ENCODE peak calls at places on chromosome 13, in six cellular contexts. One of them, this sample, is unnamed.

GRCh38 chr13:55516610-55517009 is 1624.1 kb upstream of the PRR20A start:
- ATAC-seq in upper lobe of left lung: no peak
- ATAC-seq in K562: no peak
- ATAC-seq in A549: no peak
- ATAC-seq in HepG2: no peak
- ATAC-seq in GM12878: no peak
- ATAC-seq in this sample: no peak

GRCh38 chr13:60226507-60226906 is 62.8 kb upstream of the DIAPH3 start:
- ATAC-seq in upper lobe of left lung: no peak
- ATAC-seq in HepG2: peak; percentile 92
- ATAC-seq in A549: peak; percentile 79
- ATAC-seq in GM12878: peak; percentile 59
- ATAC-seq in K562: peak; percentile 92
- ATAC-seq in this sample: no peak

GRCh38 chr13:100484708-100485107 is 103.9 kb downstream of the GGACT start:
- ATAC-seq in K562: peak; percentile 38
- ATAC-seq in upper lobe of left lung: no peak
- ATAC-seq in HepG2: no peak
- ATAC-seq in GM12878: no peak
- ATAC-seq in A549: no peak
- ATAC-seq in this sample: no peak

GRCh38 chr13:40194204-40194806 is 472.1 kb downstream of the FOXO1 start:
- ATAC-seq in GM12878: no peak
- ATAC-seq in K562: no peak
- ATAC-seq in HepG2: no peak
- ATAC-seq in A549: no peak
- ATAC-seq in upper lobe of left lung: no peak
- ATAC-seq in this sample: peak; percentile 26

GRCh38 chr13:100088282-100088647 is 628 bp upstream of the PCCA start:
- ATAC-seq in K562: peak; percentile 2
- ATAC-seq in A549: peak; percentile 37
- ATAC-seq in HepG2: peak; percentile 23
- ATAC-seq in upper lobe of left lung: no peak
- ATAC-seq in GM12878: peak; percentile 0
- ATAC-seq in this sample: no peak

GRCh38 chr13:111548301-111548700 is 227.9 kb downstream of the TEX29 start:
- ATAC-seq in A549: no peak
- ATAC-seq in HepG2: no peak
- ATAC-seq in GM12878: no peak
- ATAC-seq in upper lobe of left lung: no peak
- ATAC-seq in K562: no peak
- ATAC-seq in this sample: no peak

GRCh38 chr13:80126382-80127068 is 214.4 kb downstream of the SPRY2 start:
- ATAC-seq in upper lobe of left lung: no peak
- ATAC-seq in HepG2: no peak
- ATAC-seq in A549: no peak
- ATAC-seq in GM12878: peak; percentile 56
- ATAC-seq in K562: no peak
- ATAC-seq in this sample: no peak

GRCh38 chr13:95235199-95235726 is 66.0 kb downstream of the ABCC4 start:
- ATAC-seq in HepG2: no peak
- ATAC-seq in K562: no peak
- ATAC-seq in A549: no peak
- ATAC-seq in GM12878: peak; percentile 6
- ATAC-seq in upper lobe of left lung: peak; percentile 63
- ATAC-seq in this sample: no peak

GRCh38 chr13:31756346-31756745 is 17.0 kb downstream of the RXFP2 start:
- ATAC-seq in HepG2: no peak
- ATAC-seq in A549: no peak
- ATAC-seq in upper lobe of left lung: no peak
- ATAC-seq in GM12878: no peak
- ATAC-seq in K562: no peak
- ATAC-seq in this sample: no peak

GRCh38 chr13:110635405-110636002 is 20.2 kb downstream of the NAXD start:
- ATAC-seq in GM12878: no peak
- ATAC-seq in upper lobe of left lung: no peak
- ATAC-seq in K562: no peak
- ATAC-seq in HepG2: peak; percentile 9
- ATAC-seq in A549: no peak
- ATAC-seq in this sample: no peak

GRCh38 chr13:102812616-102813287 is 13.8 kb downstream of the BIVM start:
- ATAC-seq in upper lobe of left lung: no peak
- ATAC-seq in HepG2: no peak
- ATAC-seq in GM12878: peak; percentile 79
- ATAC-seq in K562: peak; percentile 79
- ATAC-seq in A549: no peak
- ATAC-seq in this sample: no peak

GRCh38 chr13:69618838-69619237 is 488.8 kb upstream of the ATXN8OS start:
- ATAC-seq in upper lobe of left lung: no peak
- ATAC-seq in HepG2: no peak
- ATAC-seq in A549: no peak
- ATAC-seq in GM12878: no peak
- ATAC-seq in K562: no peak
- ATAC-seq in this sample: no peak

GRCh38 chr13:26707122-26708006 is 53.2 kb downstream of the GPR12 start:
- ATAC-seq in A549: peak; percentile 91
- ATAC-seq in K562: peak; percentile 76
- ATAC-seq in HepG2: peak; percentile 93
- ATAC-seq in upper lobe of left lung: peak; percentile 64
- ATAC-seq in GM12878: peak; percentile 76
- ATAC-seq in this sample: no peak

GRCh38 chr13:24148414-24149305 is 11.9 kb upstream of the SPATA13 start:
- ATAC-seq in upper lobe of left lung: peak; percentile 92
- ATAC-seq in HepG2: peak; percentile 85
- ATAC-seq in GM12878: no peak
- ATAC-seq in A549: peak; percentile 99
- ATAC-seq in K562: no peak
- ATAC-seq in this sample: peak; percentile 75

GRCh38 chr13:24678151-24678550 is 2.1 kb upstream of the ATP12A start:
- ATAC-seq in upper lobe of left lung: no peak
- ATAC-seq in K562: no peak
- ATAC-seq in HepG2: no peak
- ATAC-seq in GM12878: no peak
- ATAC-seq in A549: no peak
- ATAC-seq in this sample: no peak

GRCh38 chr13:75445717-75446529 is 36.0 kb downstream of the TBC1D4 start:
- ATAC-seq in A549: no peak
- ATAC-seq in K562: no peak
- ATAC-seq in HepG2: no peak
- ATAC-seq in upper lobe of left lung: no peak
- ATAC-seq in GM12878: no peak
- ATAC-seq in this sample: peak; percentile 43

GRCh38 chr13:90281709-90282108 is 1065.8 kb upstream of the MIR17HG start:
- ATAC-seq in upper lobe of left lung: no peak
- ATAC-seq in HepG2: no peak
- ATAC-seq in GM12878: no peak
- ATAC-seq in A549: no peak
- ATAC-seq in K562: no peak
- ATAC-seq in this sample: no peak

GRCh38 chr13:48637601-48638000 is 16.1 kb upstream of the CYSLTR2 start:
- ATAC-seq in upper lobe of left lung: no peak
- ATAC-seq in A549: no peak
- ATAC-seq in GM12878: no peak
- ATAC-seq in K562: no peak
- ATAC-seq in HepG2: no peak
- ATAC-seq in this sample: no peak

GRCh38 chr13:45373116-45373606 is 32.2 kb upstream of the TPT1 start:
- ATAC-seq in GM12878: no peak
- ATAC-seq in A549: no peak
- ATAC-seq in K562: peak; percentile 73
- ATAC-seq in upper lobe of left lung: no peak
- ATAC-seq in HepG2: no peak
- ATAC-seq in this sample: no peak

GRCh38 chr13:112744306-112745021 is 54.6 kb downstream of the ATP11A start:
- ATAC-seq in A549: no peak
- ATAC-seq in K562: no peak
- ATAC-seq in upper lobe of left lung: peak; percentile 56
- ATAC-seq in HepG2: no peak
- ATAC-seq in GM12878: no peak
- ATAC-seq in this sample: peak; percentile 30

GRCh38 chr13:28049215-28049614 is 51.2 kb downstream of the FLT3 start:
- ATAC-seq in HepG2: no peak
- ATAC-seq in K562: no peak
- ATAC-seq in upper lobe of left lung: no peak
- ATAC-seq in GM12878: peak; percentile 67
- ATAC-seq in A549: no peak
- ATAC-seq in this sample: no peak

GRCh38 chr13:65032825-65033224 is 2197.3 kb downstream of the PCDH9 start:
- ATAC-seq in upper lobe of left lung: peak; percentile 55
- ATAC-seq in K562: no peak
- ATAC-seq in A549: no peak
- ATAC-seq in HepG2: no peak
- ATAC-seq in GM12878: no peak
- ATAC-seq in this sample: no peak

DNA sequence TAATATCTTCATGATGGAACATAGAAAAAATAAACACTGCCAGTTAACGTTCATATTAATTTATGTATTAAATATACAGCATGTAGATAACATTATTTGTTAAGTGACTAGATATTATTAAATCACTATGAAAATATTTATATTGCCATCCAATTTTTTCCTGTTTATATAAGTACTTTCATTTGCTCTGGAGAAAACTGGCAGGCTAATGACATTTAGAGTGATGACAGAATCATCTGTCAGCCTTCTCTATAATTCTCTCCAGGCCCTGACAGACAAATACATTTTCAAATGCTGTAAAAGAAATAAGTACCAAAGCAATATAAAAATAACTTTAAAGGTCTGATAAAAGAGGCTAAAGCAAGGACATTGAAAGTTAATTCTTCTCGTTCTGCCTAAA is 2556.7 kb upstream of the PCDH20 start:
- ATAC-seq in upper lobe of left lung: no peak
- ATAC-seq in HepG2: no peak
- ATAC-seq in K562: no peak
- ATAC-seq in GM12878: no peak
- ATAC-seq in A549: no peak
- ATAC-seq in this sample: no peak
- TF ChIP-seq EP300 in upper lobe of left lung: no peak
- TF ChIP-seq EP300 in HepG2: no peak
- TF ChIP-seq EP300 in K562: no peak
- TF ChIP-seq EP300 in GM12878: no peak
- TF ChIP-seq EP300 in A549: no peak
- TF ChIP-seq EP300 in this sample: no peak

DNA sequence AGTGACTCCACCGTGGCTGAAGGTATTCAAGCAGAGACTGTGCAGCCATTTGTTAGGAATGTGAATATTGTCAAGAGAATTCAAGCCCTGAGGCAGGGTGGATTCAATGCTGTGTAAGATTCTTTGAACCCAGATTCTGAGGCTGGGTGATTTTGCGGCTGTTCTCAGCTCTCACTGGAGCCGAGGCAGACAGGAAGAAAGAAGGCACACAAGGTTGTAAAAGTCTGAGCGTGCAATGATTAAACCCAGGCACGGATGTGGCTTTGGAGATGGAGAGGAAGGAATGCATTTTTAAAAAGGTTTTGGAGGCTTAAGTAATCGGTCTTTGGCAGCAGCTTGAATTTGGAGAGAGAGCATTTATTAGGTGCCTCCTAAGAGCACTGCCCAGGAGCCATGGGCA is 187.9 kb downstream of the KATNAL1 start:
- ATAC-seq in upper lobe of left lung: no peak
- ATAC-seq in GM12878: no peak
- ATAC-seq in K562: no peak
- ATAC-seq in HepG2: no peak
- ATAC-seq in A549: no peak
- ATAC-seq in this sample: no peak
- TF ChIP-seq EP300 in upper lobe of left lung: no peak
- TF ChIP-seq EP300 in GM12878: no peak
- TF ChIP-seq EP300 in K562: no peak
- TF ChIP-seq EP300 in HepG2: no peak
- TF ChIP-seq EP300 in A549: no peak
- TF ChIP-seq EP300 in this sample: no peak

GRCh38 chr13:66565261-66565660 is 664.9 kb downstream of the PCDH9 start:
- ATAC-seq in HepG2: no peak
- ATAC-seq in upper lobe of left lung: no peak
- ATAC-seq in GM12878: no peak
- ATAC-seq in K562: no peak
- ATAC-seq in A549: no peak
- ATAC-seq in this sample: no peak
- TF ChIP-seq EP300 in HepG2: no peak
- TF ChIP-seq EP300 in upper lobe of left lung: no peak
- TF ChIP-seq EP300 in GM12878: no peak
- TF ChIP-seq EP300 in K562: no peak
- TF ChIP-seq EP300 in A549: no peak
- TF ChIP-seq EP300 in this sample: no peak

GRCh38 chr13:35830850-35831450 is 300.2 kb downstream of the DCLK1 start:
- ATAC-seq in upper lobe of left lung: no peak
- ATAC-seq in HepG2: no peak
- ATAC-seq in A549: no peak
- ATAC-seq in K562: no peak
- ATAC-seq in GM12878: no peak
- ATAC-seq in this sample: no peak
- TF ChIP-seq EP300 in upper lobe of left lung: no peak
- TF ChIP-seq EP300 in HepG2: no peak
- TF ChIP-seq EP300 in A549: no peak
- TF ChIP-seq EP300 in K562: no peak
- TF ChIP-seq EP300 in GM12878: no peak
- TF ChIP-seq EP300 in this sample: no peak

GRCh38 chr13:104773775-104774174 is 1707.6 kb upstream of the SLC10A2 start:
- ATAC-seq in upper lobe of left lung: peak; percentile 61
- ATAC-seq in A549: no peak
- ATAC-seq in GM12878: peak; percentile 72
- ATAC-seq in HepG2: no peak
- ATAC-seq in K562: no peak
- ATAC-seq in this sample: no peak

GRCh38 chr13:104782741-104783140 is 1716.5 kb upstream of the SLC10A2 start:
- ATAC-seq in A549: no peak
- ATAC-seq in GM12878: no peak
- ATAC-seq in K562: no peak
- ATAC-seq in upper lobe of left lung: no peak
- ATAC-seq in HepG2: no peak
- ATAC-seq in this sample: no peak

GRCh38 chr13:104779311-104779710 is 1713.1 kb upstream of the SLC10A2 start:
- ATAC-seq in K562: no peak
- ATAC-seq in HepG2: no peak
- ATAC-seq in A549: no peak
- ATAC-seq in GM12878: no peak
- ATAC-seq in upper lobe of left lung: no peak
- ATAC-seq in this sample: no peak
- TF ChIP-seq EP300 in K562: no peak
- TF ChIP-seq EP300 in HepG2: no peak
- TF ChIP-seq EP300 in A549: no peak
- TF ChIP-seq EP300 in GM12878: no peak
- TF ChIP-seq EP300 in upper lobe of left lung: no peak
- TF ChIP-seq EP300 in this sample: no peak

DNA sequence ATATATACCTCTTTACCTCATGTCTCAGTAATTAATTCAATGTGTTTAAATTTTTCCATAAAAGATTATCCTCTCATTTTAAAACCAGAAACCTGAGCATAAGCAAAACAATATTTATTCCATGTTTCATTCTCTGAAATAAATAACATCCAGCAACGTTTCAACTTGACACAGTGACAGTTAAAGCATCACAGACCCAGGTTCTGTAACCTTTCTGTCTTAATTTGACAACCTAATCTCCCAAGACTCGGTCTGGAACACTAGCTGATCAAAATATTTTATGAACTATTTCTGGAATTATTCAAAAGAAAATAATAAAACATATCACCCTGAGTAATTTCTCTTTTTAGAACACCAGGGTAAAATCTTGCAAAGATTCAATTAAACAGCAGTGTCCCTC is 40.3 kb downstream of the KCTD12 start:
- ATAC-seq in GM12878: no peak
- ATAC-seq in K562: no peak
- ATAC-seq in HepG2: no peak
- ATAC-seq in upper lobe of left lung: no peak
- ATAC-seq in A549: no peak
- ATAC-seq in this sample: no peak
- TF ChIP-seq EP300 in GM12878: no peak
- TF ChIP-seq EP300 in K562: no peak
- TF ChIP-seq EP300 in HepG2: no peak
- TF ChIP-seq EP300 in upper lobe of left lung: no peak
- TF ChIP-seq EP300 in A549: no peak
- TF ChIP-seq EP300 in this sample: no peak

This sample was measured in gastroesophageal sphincter.